ENCODE peak calls at places on chromosomes 6 and 20, in ten cellular contexts. R, X, U, G, N, C, Z, Y, H and L are unnamed samples.

GRCh38 chr20:6152777-6153176 is 29.9 kb upstream of the FERMT1 start:
- DNase-seq in Y (no peak), H (no peak), R (no peak), G (no peak), Z (no peak), C (no peak), X (no peak), U (no peak), N (no peak), L (no peak)

GRCh38 chr20:33862709-33863403 is 51.7 kb downstream of the CHMP4B start:
- DNase-seq in H (peak), Z (peak), C (peak), N (no peak), R (peak), X (peak), G (peak), Y (peak), U (peak), L (peak)

GRCh38 chr6:69917834-69918233 is 51.5 kb downstream of the COL19A1 start:
- DNase-seq in Y (peak), Z (peak), C (no peak), N (peak), R (no peak), U (no peak), H (no peak), X (no peak), G (no peak), L (no peak)

GRCh38 chr20:44023515-44024371 is 109.1 kb downstream of the TOX2 start:
- DNase-seq in X (no peak), Y (no peak), G (no peak), R (no peak), U (no peak), C (no peak), N (no peak), Z (no peak), H (no peak), L (no peak)

GRCh38 chr6:132715204-132715603 is 1.3 kb upstream of the VNN1 start:
- DNase-seq in H (no peak), G (peak), X (no peak), Z (peak), R (no peak), N (no peak), C (no peak), Y (peak), U (no peak), L (no peak)

GRCh38 chr6:100160913-100161312 is 166.9 kb upstream of the MCHR2 start:
- DNase-seq in Y (no peak), X (no peak), G (no peak), C (no peak), U (no peak), Z (no peak), H (no peak), N (no peak), R (no peak), L (no peak)

GRCh38 chr20:49595811-49596545 is 28.0 kb upstream of the PTGIS start:
- DNase-seq in Z (peak), N (peak), R (peak), X (no peak), G (no peak), C (peak), Y (peak), U (no peak), H (peak), L (no peak)

GRCh38 chr20:20549267-20549612 is 163.2 kb downstream of the RALGAPA2 start:
- DNase-seq in Y (peak), U (no peak), C (no peak), G (no peak), R (no peak), Z (no peak), X (no peak), N (no peak), H (no peak), L (no peak)

GRCh38 chr6:105116150-105116549 is 63.7 kb downstream of the POPDC3 start:
- DNase-seq in R (no peak), U (no peak), H (no peak), Z (no peak), G (no peak), C (no peak), N (no peak), X (no peak), Y (no peak), L (no peak)
- H3K4me3 ChIP-seq in R (no peak), U (no peak), H (no peak), Z (no peak), G (no peak), C (no peak), N (no peak), X (no peak), Y (no peak), L (no peak)

GRCh38 chr20:35771367-35771688 is 487 bp upstream of the PHF20 start:
- DNase-seq in X (no peak), Y (no peak), G (no peak), Z (no peak), H (no peak), N (no peak), R (no peak), U (no peak), C (no peak), L (no peak)
- H3K4me3 ChIP-seq in X (peak), Y (no peak), G (no peak), Z (peak), H (no peak), N (peak), R (peak), U (no peak), C (peak), L (peak)

DNA sequence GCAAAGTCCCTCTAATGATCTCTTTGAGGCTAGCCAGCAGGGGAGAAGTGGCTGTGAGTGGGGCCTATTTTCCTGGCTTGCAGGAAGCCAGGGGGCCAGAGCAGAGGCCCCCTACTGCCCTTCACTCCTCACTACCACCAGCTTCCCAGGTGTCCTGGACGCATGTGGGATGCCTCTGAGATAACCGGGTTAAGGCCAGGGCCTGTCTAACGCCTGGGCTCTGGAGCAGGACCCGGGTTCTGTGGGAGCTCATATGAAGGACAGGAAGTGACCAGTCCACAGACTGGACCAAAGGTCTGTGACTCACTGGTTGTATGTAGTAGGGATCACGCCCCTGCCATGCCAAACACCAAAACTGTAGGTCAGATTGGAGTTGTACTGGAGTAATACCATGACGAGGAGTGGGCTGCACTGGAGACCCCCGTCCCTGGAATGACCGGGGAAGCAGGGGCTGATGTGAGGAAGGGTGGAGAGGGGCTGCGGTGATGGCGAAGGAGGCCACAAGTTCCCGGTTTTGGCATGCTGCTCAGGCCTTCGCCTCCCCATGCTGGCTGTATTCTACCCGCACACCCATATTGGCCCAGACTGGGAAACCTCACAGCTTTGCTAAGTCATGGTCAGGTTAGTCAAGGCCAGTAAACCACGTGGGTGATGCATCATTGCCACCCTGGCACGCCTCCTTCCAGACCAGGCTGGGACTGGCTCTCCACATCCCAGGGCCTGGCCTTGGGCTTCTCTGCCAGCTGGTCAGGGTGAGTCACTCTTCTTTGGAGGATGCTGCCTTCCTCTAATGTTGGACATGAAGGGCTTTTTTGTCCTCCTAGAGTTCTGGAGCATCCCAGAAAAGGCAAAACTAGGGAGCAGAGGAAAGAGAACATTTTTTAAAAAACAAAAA is 54.0 kb downstream of the PCNA start:
- DNase-seq in R (no peak), Y (peak), X (peak), U (peak), C (peak), Z (peak), N (peak), G (no peak), H (peak), L (peak)
- H3K4me3 ChIP-seq in R (no peak), Y (no peak), X (no peak), U (no peak), C (no peak), Z (no peak), N (no peak), G (no peak), H (no peak), L (no peak)

GRCh38 chr6:11364971-11365397 is 132.5 kb upstream of the NEDD9 start:
- DNase-seq in U (no peak), N (no peak), Z (no peak), C (no peak), R (no peak), X (no peak), G (no peak), Y (peak), H (no peak), L (no peak)

GRCh38 chr6:11366934-11367637 is 134.6 kb upstream of the NEDD9 start:
- DNase-seq in H (no peak), Z (no peak), U (no peak), C (no peak), N (no peak), X (no peak), R (no peak), Y (peak), G (no peak), L (peak)

GRCh38 chr6:11367638-11368199 is 135.3 kb upstream of the NEDD9 start:
- DNase-seq in R (no peak), Z (no peak), Y (no peak), H (no peak), C (no peak), N (peak), G (no peak), U (no peak), X (no peak), L (no peak)

GRCh38 chr6:11368264-11368663 is 135.8 kb upstream of the NEDD9 start:
- DNase-seq in U (no peak), Z (no peak), G (no peak), H (no peak), Y (peak), X (no peak), R (no peak), C (no peak), N (no peak), L (no peak)

GRCh38 chr6:11366183-11366933 is 133.9 kb upstream of the NEDD9 start:
- DNase-seq in R (peak), G (no peak), C (no peak), U (no peak), Z (no peak), Y (peak), H (no peak), N (no peak), X (no peak), L (no peak)
- H3K4me3 ChIP-seq in R (no peak), G (no peak), C (no peak), U (no peak), Z (no peak), Y (no peak), H (no peak), N (no peak), X (peak), L (no peak)

GRCh38 chr6:166253277-166254229 is 54.6 kb downstream of the PRR18 start:
- DNase-seq in X (peak), N (no peak), Y (no peak), U (no peak), Z (no peak), C (no peak), G (peak), H (no peak), R (no peak), L (no peak)
- H3K4me3 ChIP-seq in X (peak), N (peak), Y (peak), U (peak), Z (no peak), C (peak), G (no peak), H (no peak), R (peak), L (peak)

GRCh38 chr6:105137388-105137787 is 42.4 kb downstream of the POPDC3 start:
- DNase-seq in Y (peak), G (no peak), U (peak), R (no peak), Z (no peak), N (no peak), H (peak), C (no peak), X (no peak), L (no peak)

GRCh38 chr6:105135907-105136432 is 43.8 kb downstream of the POPDC3 start:
- DNase-seq in R (no peak), N (no peak), Z (peak), H (no peak), Y (peak), X (no peak), C (no peak), U (no peak), G (no peak), L (no peak)

GRCh38 chr6:105135056-105135455 is 44.8 kb downstream of the POPDC3 start:
- DNase-seq in C (no peak), X (no peak), Z (peak), Y (peak), G (no peak), N (no peak), R (no peak), H (no peak), U (peak), L (no peak)

GRCh38 chr6:105138141-105138540 is 41.7 kb downstream of the POPDC3 start:
- DNase-seq in Z (no peak), Y (no peak), N (no peak), H (no peak), R (no peak), G (no peak), U (no peak), X (no peak), C (no peak), L (no peak)

GRCh38 chr6:105136433-105137350 is 43.1 kb downstream of the POPDC3 start:
- DNase-seq in Z (peak), C (peak), Y (peak), U (peak), N (no peak), X (peak), H (peak), R (peak), G (peak), L (no peak)
- H3K4me3 ChIP-seq in Z (peak), C (peak), Y (peak), U (peak), N (peak), X (peak), H (peak), R (no peak), G (peak), L (peak)

GRCh38 chr6:1616556-1617463 is 7.1 kb downstream of the FOXC1 start:
- DNase-seq in Z (no peak), H (no peak), R (no peak), C (no peak), X (no peak), U (no peak), Y (no peak), G (no peak), N (no peak), L (no peak)
- H3K4me3 ChIP-seq in Z (no peak), H (no peak), R (no peak), C (no peak), X (no peak), U (no peak), Y (no peak), G (no peak), N (peak), L (no peak)